ENCODE peak calls at places on chromosomes 7 and 10, in five cellular contexts. D, T, H, O and A are unnamed samples.
A peak's percentile ranks its signal among the peaks of the same experiment; 100 is the strongest.

GRCh38 chr7:78015574-78016260 is 217.1 kb downstream of the PHTF2 start:
- DNase-seq in T (no peak), O (no peak), H (no peak), D (no peak), A (no peak)

GRCh38 chr7:18546576-18546975 is 51.0 kb downstream of the HDAC9 start:
- DNase-seq in O (no peak), T (no peak), H (no peak), D (no peak), A (no peak)

GRCh38 chr10:101495324-101495925 is 92.6 kb downstream of the POLL start:
- DNase-seq in T (no peak), H (peak; percentile 5), O (no peak), D (peak; percentile 36), A (no peak)

GRCh38 chr7:42207420-42207819 is 29.6 kb downstream of the GLI3 start:
- DNase-seq in H (no peak), D (no peak), O (no peak), T (no peak), A (no peak)

GRCh38 chr10:91050371-91051034 is 129.6 kb upstream of the ANKRD1 start:
- DNase-seq in O (no peak), H (no peak), T (no peak), D (peak; percentile 30), A (no peak)

GRCh38 chr10:75283150-75284096 is 47.7 kb upstream of the COMTD1 start:
- DNase-seq in T (no peak), D (peak; percentile 45), H (no peak), O (no peak), A (no peak)

GRCh38 chr10:84375011-84375410 is 46.6 kb downstream of the CCSER2 start:
- DNase-seq in D (peak; percentile 68), O (peak; percentile 39), H (peak; percentile 23), T (no peak), A (peak; percentile 20)

GRCh38 chr10:78180306-78180705 is 146.6 kb downstream of the RPS24 start:
- DNase-seq in H (no peak), O (no peak), D (no peak), T (no peak), A (no peak)

GRCh38 chr7:17907014-17907413 is 33.3 kb downstream of the SNX13 start:
- DNase-seq in T (no peak), O (no peak), D (no peak), H (no peak), A (no peak)

GRCh38 chr7:81676813-81677212 is 93.0 kb downstream of the HGF start:
- DNase-seq in T (no peak), D (no peak), O (no peak), H (no peak), A (no peak)

GRCh38 chr7:123183431-123183830 is 16.3 kb downstream of the SLC13A1 start:
- DNase-seq in O (no peak), T (no peak), D (no peak), H (no peak), A (no peak)

GRCh38 chr10:123936426-123936825 is 44.8 kb upstream of the CPXM2 start:
- DNase-seq in H (no peak), D (no peak), O (no peak), T (no peak), A (no peak)

GRCh38 chr10:118958984-118959916 is 70.3 kb upstream of the NANOS1 start:
- DNase-seq in O (no peak), H (no peak), D (no peak), T (no peak), A (no peak)

GRCh38 chr7:123570390-123571182 is 13.0 kb upstream of the NDUFA5 start:
- DNase-seq in H (no peak), D (no peak), T (no peak), O (no peak), A (no peak)

GRCh38 chr10:102115775-102116174 is 4.4 kb downstream of the LDB1 start:
- DNase-seq in D (no peak), T (no peak), O (no peak), H (no peak), A (no peak)

GRCh38 chr10:69202332-69202731 is 17.8 kb upstream of the HKDC1 start:
- DNase-seq in H (no peak), D (no peak), O (no peak), T (no peak), A (no peak)

GRCh38 chr7:133053321-133053891 is 28.5 kb downstream of the CHCHD3 start:
- DNase-seq in D (no peak), O (no peak), H (no peak), T (no peak), A (no peak)

GRCh38 chr7:34220501-34220900 is 315.2 kb downstream of the BMPER start:
- DNase-seq in D (no peak), O (no peak), T (no peak), H (no peak), A (no peak)

GRCh38 chr10:110837418-110838120 is 34.2 kb upstream of the PDCD4 start:
- DNase-seq in T (no peak), D (no peak), O (no peak), H (no peak), A (no peak)

GRCh38 chr7:3063016-3063753 is 19.5 kb upstream of the CARD11 start:
- DNase-seq in T (no peak), O (peak; percentile 78), H (no peak), D (no peak), A (peak; percentile 41)

GRCh38 chr10:67790534-67791408 is 47.2 kb downstream of the DNAJC12 start:
- DNase-seq in T (no peak), O (no peak), D (no peak), H (no peak), A (no peak)

GRCh38 chr10:108097258-108097657 is 932.8 kb upstream of the SORCS1 start:
- DNase-seq in D (no peak), T (no peak), O (no peak), H (no peak), A (no peak)

GRCh38 chr7:156505876-156506275 is 134.7 kb upstream of the RNF32 start:
- DNase-seq in T (no peak), D (no peak), O (no peak), H (no peak), A (no peak)

GRCh38 chr10:30756151-30756550 is 126.6 kb upstream of the LYZL2 start:
- DNase-seq in O (no peak), H (no peak), D (no peak), T (no peak), A (no peak)

GRCh38 chr10:43986396-43986795 is 337.7 kb upstream of the ZNF32 start:
- DNase-seq in T (no peak), O (no peak), H (no peak), D (no peak), A (no peak)

GRCh38 chr10:99996934-99997648 is 12.7 kb downstream of the DNMBP start:
- DNase-seq in O (no peak), H (no peak), T (no peak), D (no peak), A (no peak)

GRCh38 chr7:137287651-137288258 is 55.8 kb downstream of the PTN start:
- DNase-seq in T (no peak), O (no peak), H (peak; percentile 6), D (peak; percentile 26), A (no peak)

GRCh38 chr7:50658696-50659095 is 93.5 kb upstream of the DDC start:
- DNase-seq in D (no peak), T (no peak), O (no peak), H (no peak), A (no peak)

GRCh38 chr10:89062861-89063260 is 72.3 kb downstream of the FAS start:
- DNase-seq in T (no peak), O (no peak), H (no peak), D (no peak), A (no peak)

GRCh38 chr7:26658698-26659084 is 205.7 kb downstream of the SKAP2 start:
- DNase-seq in D (peak; percentile 53), T (no peak), O (no peak), H (no peak), A (no peak)

GRCh38 chr7:135509589-135509838 is 388 bp downstream of the CNOT4 start:
- DNase-seq in O (no peak), D (no peak), H (no peak), T (peak; percentile 20), A (no peak)

GRCh38 chr7:111873963-111874693 is 311.8 kb upstream of the IMMP2L start:
- DNase-seq in H (no peak), D (no peak), T (no peak), O (no peak), A (no peak)

GRCh38 chr7:73904219-73905136 is 43.5 kb downstream of the TMEM270 start:
- DNase-seq in D (no peak), H (no peak), T (no peak), O (no peak), A (no peak)

GRCh38 chr7:106678795-106679152 is 17.8 kb upstream of the CCDC71L start:
- DNase-seq in T (no peak), H (no peak), D (no peak), O (no peak), A (no peak)

GRCh38 chr10:125482108-125482507 is 200.9 kb downstream of the TEX36 start:
- DNase-seq in O (no peak), H (no peak), D (no peak), T (no peak), A (no peak)

GRCh38 chr10:66639351-66639750 is 286.5 kb upstream of the LRRTM3 start:
- DNase-seq in H (no peak), O (no peak), D (no peak), T (no peak), A (no peak)

GRCh38 chr10:117136391-117136975 is 1.6 kb downstream of the VAX1 start:
- DNase-seq in D (peak; percentile 36), T (no peak), H (no peak), O (no peak), A (no peak)
- H3K9me3 ChIP-seq in D (no peaks in the 10 kb centered on the region), T (no peaks in the 10 kb centered on the region), H (no peaks in the 10 kb centered on the region), O (no peaks in the 10 kb centered on the region), A (no peaks in the 10 kb centered on the region)

GRCh38 chr7:4269746-4270145 is 412.3 kb upstream of the FOXK1 start:
- DNase-seq in D (no peak), T (no peak), O (no peak), H (no peak), A (no peak)
- H3K9me3 ChIP-seq in D (no peaks in the 10 kb centered on the region), T (no peaks in the 10 kb centered on the region), O (no peaks in the 10 kb centered on the region), H (peaks cover 6% of the 10 kb centered on the region), A (peaks cover 3% of the 10 kb centered on the region)

GRCh38 chr10:85614981-85615380 is 751.6 kb downstream of the GRID1 start:
- DNase-seq in H (no peak), O (no peak), D (no peak), T (no peak), A (no peak)

GRCh38 chr10:85613391-85613790 is 753.2 kb downstream of the GRID1 start:
- DNase-seq in D (no peak), O (no peak), T (no peak), H (no peak), A (no peak)

GRCh38 chr10:85612833-85613232 is 753.8 kb downstream of the GRID1 start:
- DNase-seq in H (no peak), O (no peak), T (no peak), D (no peak), A (no peak)

GRCh38 chr10:85615556-85615955 is 751.0 kb downstream of the GRID1 start:
- DNase-seq in D (no peak), T (no peak), O (no peak), H (no peak), A (no peak)

GRCh38 chr10:85614566-85614965 is 752.0 kb downstream of the GRID1 start:
- DNase-seq in H (no peak), D (no peak), O (no peak), T (no peak), A (no peak)
- H3K9me3 ChIP-seq in H (no peaks in the 10 kb centered on the region), D (no peaks in the 10 kb centered on the region), O (no peaks in the 10 kb centered on the region), T (no peaks in the 10 kb centered on the region), A (no peaks in the 10 kb centered on the region)

GRCh38 chr10:131640045-131640644 is 260.7 kb upstream of the PPP2R2D start:
- DNase-seq in T (no peak), O (no peak), H (no peak), D (no peak), A (no peak)
- H3K9me3 ChIP-seq in T (no peaks in the 10 kb centered on the region), O (no peaks in the 10 kb centered on the region), H (no peaks in the 10 kb centered on the region), D (no peaks in the 10 kb centered on the region), A (no peaks in the 10 kb centered on the region)

GRCh38 chr10:133460208-133460769 is 6.5 kb downstream of the SCART1 start:
- DNase-seq in D (no peak), O (no peak), T (no peak), H (no peak), A (no peak)
- H3K9me3 ChIP-seq in D (no peaks in the 10 kb centered on the region), O (no peaks in the 10 kb centered on the region), T (no peaks in the 10 kb centered on the region), H (no peaks in the 10 kb centered on the region), A (no peaks in the 10 kb centered on the region)